ENCODE peak calls at places on chromosome 16, in four cellular contexts. B is endothelial cell, W is upper lobe of right lung, V is natural killer cell. U is an unnamed sample.

GRCh38 chr16:85829266-85829665 is 29.8 kb downstream of the COX4I1 start:
- DNase-seq in B (no peak), W (no peak), V (no peak), U (no peak)

GRCh38 chr16:89241187-89242003 is 23.9 kb downstream of the ZNF778 start:
- DNase-seq in B (peak), W (peak), V (peak), U (no peak)

GRCh38 chr16:351804-352520 is 561 bp downstream of the AXIN1 start:
- DNase-seq in B (no peak), W (peak), V (no peak), U (no peak)

GRCh38 chr16:76222853-76223252 is 54.3 kb upstream of the CNTNAP4 start:
- DNase-seq in B (no peak), W (no peak), V (no peak), U (no peak)

GRCh38 chr16:85173981-85174751 is 61.9 kb upstream of the CIBAR2 start:
- DNase-seq in B (no peak), W (no peak), V (no peak), U (no peak)

GRCh38 chr16:47461598-47462266 is 601 bp downstream of the PHKB start:
- DNase-seq in B (peak), W (no peak), V (no peak), U (no peak)

GRCh38 chr16:7268182-7268581 is 64.5 kb upstream of the RBFOX1 start:
- DNase-seq in B (peak), W (no peak), V (no peak), U (no peak)

GRCh38 chr16:85681255-85681654 is 7.5 kb downstream of the GINS2 start:
- DNase-seq in B (no peak), W (no peak), V (no peak), U (no peak)

DNA sequence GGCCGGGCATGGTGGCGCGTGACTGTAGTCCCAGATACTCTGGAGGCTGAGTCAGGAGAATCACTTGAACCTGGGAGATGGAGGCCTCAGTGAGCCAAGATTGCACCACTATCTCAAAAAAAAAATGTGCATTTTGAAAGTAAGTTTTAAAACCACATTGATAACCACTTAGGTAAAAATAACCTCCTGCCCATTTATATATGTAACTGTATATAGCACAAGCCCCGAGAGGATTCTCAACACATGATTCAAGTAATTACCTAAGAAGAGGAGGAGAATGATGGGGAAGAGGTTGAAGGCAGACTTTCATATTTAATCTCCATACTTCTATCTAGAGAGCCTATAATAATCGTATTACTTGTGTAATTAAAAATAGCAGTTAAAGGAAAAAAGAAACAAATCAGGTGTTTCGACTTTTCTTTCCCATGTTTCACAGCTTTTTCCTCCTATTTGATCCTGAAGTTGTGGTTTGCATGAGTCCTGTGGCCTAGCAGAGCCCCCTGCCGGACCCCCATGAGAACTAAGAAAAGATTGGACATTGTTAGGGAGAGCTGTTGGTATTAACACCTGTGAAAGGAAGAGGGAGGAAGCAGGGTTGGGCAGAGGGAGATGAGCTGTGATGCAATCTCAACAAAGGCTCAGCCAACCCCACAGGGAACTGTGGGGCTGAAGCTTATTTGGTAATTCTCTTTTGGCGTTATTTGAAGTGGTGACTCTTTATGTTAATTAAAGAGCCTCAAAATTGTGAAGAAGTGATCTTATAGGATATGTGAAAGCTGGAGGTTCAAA is 22.1 kb downstream of the PMFBP1 start:
- DNase-seq in B (no peak), W (no peak), V (no peak), U (no peak)
- TF ChIP-seq CTCF in B (no peak), W (no peak), V (no peak), U (peak)

GRCh38 chr16:75130150-75130771 is 13.7 kb upstream of the LDHD start:
- DNase-seq in B (no peak), W (no peak), V (no peak), U (no peak)
- TF ChIP-seq CTCF in B (no peak), W (no peak), V (no peak), U (no peak)

GRCh38 chr16:26963109-26963508 is 103.6 kb upstream of the C16orf82 start:
- DNase-seq in B (no peak), W (no peak), V (no peak), U (no peak)
- TF ChIP-seq CTCF in B (no peak), W (peak), V (no peak), U (peak)

DNA sequence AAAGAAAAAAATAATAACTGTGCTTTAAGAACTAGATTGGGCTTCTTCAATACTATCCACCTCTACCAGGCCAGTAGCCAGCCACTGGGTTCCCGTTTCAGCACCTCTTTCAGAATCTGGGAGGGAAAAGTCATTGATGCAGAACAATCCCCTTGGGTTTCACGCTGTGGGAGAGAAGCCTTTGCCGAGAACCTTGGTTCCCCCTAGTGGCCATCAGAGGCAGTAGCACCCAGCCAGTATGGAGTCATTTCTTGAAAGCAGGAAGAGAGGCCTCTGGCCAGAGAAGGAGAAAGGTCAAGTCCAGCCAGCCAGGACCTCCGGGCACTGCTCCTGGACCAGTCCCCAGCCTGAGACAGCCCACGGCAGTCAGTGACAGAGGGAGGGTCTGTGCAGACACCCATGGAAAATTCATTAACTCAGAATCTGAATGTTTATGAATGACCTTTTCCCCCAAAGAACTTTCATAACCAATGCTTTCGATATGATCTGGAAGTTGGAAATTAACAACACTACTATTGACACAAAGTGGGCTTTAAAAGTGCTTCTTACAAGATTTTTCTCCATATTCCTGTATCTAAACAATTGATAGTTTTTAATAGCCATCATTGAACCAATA is 51.2 kb upstream of the CDH5 start:
- DNase-seq in B (peak), W (no peak), V (peak), U (no peak)
- TF ChIP-seq CTCF in B (peak), W (peak), V (peak), U (peak)

DNA sequence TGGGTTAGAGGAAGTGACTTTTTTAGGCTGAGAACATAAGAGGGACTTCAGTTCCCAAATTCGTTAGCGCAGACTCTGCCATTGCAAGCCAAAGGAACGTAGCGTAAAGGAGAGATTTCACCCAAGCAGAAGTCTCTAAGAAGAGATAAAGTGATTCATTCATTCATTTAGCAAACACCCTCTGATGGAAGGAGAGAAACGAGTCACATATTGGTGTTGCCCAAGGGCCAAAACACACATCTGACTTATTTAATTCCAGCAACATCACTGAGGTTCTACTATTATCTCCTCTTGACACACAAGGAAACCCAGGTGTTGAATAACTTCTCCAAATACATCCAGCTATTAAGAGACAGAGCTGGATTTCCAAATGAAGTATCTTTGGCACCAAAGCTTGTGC is 85.7 kb upstream of the CACNG3 start:
- DNase-seq in B (no peak), W (no peak), V (no peak), U (no peak)
- TF ChIP-seq CTCF in B (no peak), W (no peak), V (no peak), U (no peak)